ENCODE peak calls at places on chromosomes 1 and 21, in ten cellular contexts. U is fibroblast of lung, Z is tibial artery, N is cardiac muscle cell, S is transverse colon, G is hepatocyte, C is neural progenitor cell, O is heart left ventricle, X is dorsolateral prefrontal cortex, W is fibroblast of the aortic adventitia. R is an unnamed sample.

GRCh38 chr1:227004796-227005195 is 64.7 kb downstream of the COQ8A start:
- DNase-seq in U (no peak), Z (no peak), N (no peak), S (no peak), G (no peak), C (no peak), O (no peak), X (no peak), W (no peak), R (no peak)

GRCh38 chr21:32940079-32941014 is 85.4 kb upstream of the OLIG2 start:
- DNase-seq in U (peak), Z (no peak), N (peak), S (peak), G (peak), C (peak), O (no peak), X (peak), W (peak), R (no peak)

GRCh38 chr21:41611966-41612606 is 104.1 kb upstream of the TMPRSS2 start:
- DNase-seq in U (no peak), Z (no peak), N (no peak), S (peak), G (peak), C (peak), O (no peak), X (no peak), W (peak), R (no peak)

GRCh38 chr1:166740668-166741276 is 98.5 kb upstream of the POGK start:
- DNase-seq in U (no peak), Z (no peak), N (no peak), S (no peak), G (no peak), C (peak), O (no peak), X (no peak), W (peak), R (no peak)

GRCh38 chr1:42322577-42322976 is 12.5 kb downstream of the FOXJ3 start:
- DNase-seq in U (peak), Z (no peak), N (peak), S (no peak), G (no peak), C (no peak), O (no peak), X (no peak), W (peak), R (no peak)

GRCh38 chr1:111735858-111736544 is 3.2 kb downstream of the INKA2 start:
- DNase-seq in U (peak), Z (no peak), N (no peak), S (no peak), G (no peak), C (peak), O (no peak), X (no peak), W (no peak), R (no peak)

GRCh38 chr1:18957136-18957521 is 653 bp upstream of the IFFO2 start:
- DNase-seq in U (no peak), Z (peak), N (no peak), S (no peak), G (peak), C (peak), O (peak), X (no peak), W (no peak), R (no peak)

GRCh38 chr1:99756598-99756997 is 9.8 kb downstream of the FRRS1 start:
- DNase-seq in U (peak), Z (no peak), N (peak), S (no peak), G (no peak), C (no peak), O (no peak), X (no peak), W (peak), R (no peak)

GRCh38 chr1:159916240-159917051 is 8.9 kb downstream of the TAGLN2 start:
- DNase-seq in U (peak), Z (no peak), N (peak), S (no peak), G (peak), C (peak), O (no peak), X (no peak), W (peak), R (peak)

GRCh38 chr1:224565186-224565585 is 50.9 kb upstream of the CNIH3 start:
- DNase-seq in U (peak), Z (no peak), N (peak), S (no peak), G (peak), C (no peak), O (no peak), X (peak), W (peak), R (no peak)

GRCh38 chr1:112576240-112576639 is 42.7 kb downstream of the ST7L start:
- DNase-seq in U (no peak), Z (no peak), N (no peak), S (no peak), G (no peak), C (no peak), O (no peak), X (no peak), W (no peak), R (no peak)

GRCh38 chr1:153670859-153671622 is at the start of gene ILF2:
- DNase-seq in U (peak), Z (peak), N (peak), S (peak), G (peak), C (peak), O (peak), X (peak), W (peak), R (peak)
- TF ChIP-seq CTCF in U (peak), Z (no peak), N (peak), S (no peak), G (no peak), C (peak), O (no peak), X (peak), W (no peak), R (peak)

DNA sequence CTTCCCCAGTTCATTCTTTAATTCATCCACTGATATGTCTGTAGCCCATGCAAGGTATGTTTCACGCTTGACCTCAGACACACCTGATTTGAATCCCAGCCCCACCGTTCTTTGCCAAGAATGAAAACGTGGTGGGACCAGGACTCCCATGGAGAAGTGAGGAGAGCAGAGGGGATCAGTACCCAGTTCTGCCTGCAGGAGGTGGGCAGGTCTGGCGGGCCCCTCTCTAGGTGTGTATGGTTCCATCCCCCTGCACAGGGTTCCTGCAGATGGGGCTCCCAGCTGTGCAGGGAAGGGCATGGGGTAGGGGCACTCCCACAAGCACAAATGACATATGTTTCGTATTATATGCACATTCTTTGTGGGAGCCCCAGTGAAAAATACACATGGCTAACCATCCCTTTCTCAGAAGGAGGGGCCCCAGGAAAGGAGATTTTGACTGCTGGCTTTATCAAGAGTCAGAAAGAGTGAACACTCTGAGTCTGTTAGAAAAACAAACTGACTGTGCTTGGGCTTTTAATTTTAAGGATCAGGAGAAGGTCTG is 144.6 kb downstream of the PLPP3 start:
- DNase-seq in U (no peak), Z (no peak), N (no peak), S (no peak), G (no peak), C (no peak), O (no peak), X (no peak), W (no peak), R (no peak)
- TF ChIP-seq CTCF in U (no peak), Z (no peak), N (peak), S (no peak), G (peak), C (peak), O (no peak), X (no peak), W (peak), R (no peak)

DNA sequence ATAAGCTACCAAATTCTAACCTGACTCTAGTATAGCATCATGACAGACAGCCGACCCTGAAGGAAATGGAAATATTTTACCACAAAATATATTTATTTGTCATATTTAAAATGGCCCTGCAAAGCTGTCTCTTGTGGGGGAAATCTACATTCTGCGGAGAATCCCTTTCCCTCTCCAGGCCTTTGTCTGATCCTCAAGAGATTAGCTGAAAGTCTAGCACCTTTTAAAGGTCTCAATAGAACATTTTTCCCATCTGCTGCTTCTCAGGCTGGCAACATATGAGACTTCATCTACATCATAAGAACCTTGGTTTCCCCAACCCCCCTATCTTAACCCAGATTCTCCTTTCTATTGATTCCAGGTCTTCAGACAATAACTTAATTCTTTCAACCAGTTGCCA is 1.7 kb upstream of the OR11L1 start:
- DNase-seq in U (no peak), Z (no peak), N (no peak), S (no peak), G (no peak), C (no peak), O (no peak), X (no peak), W (no peak), R (no peak)
- TF ChIP-seq CTCF in U (no peak), Z (no peak), N (no peak), S (no peak), G (no peak), C (no peak), O (no peak), X (no peak), W (no peak), R (no peak)

GRCh38 chr1:154611150-154611865 is 3.3 kb upstream of the ADAR start:
- DNase-seq in U (no peak), Z (no peak), N (no peak), S (no peak), G (no peak), C (peak), O (no peak), X (no peak), W (no peak), R (no peak)

GRCh38 chr1:154615411-154615810 is 7.4 kb upstream of the ADAR start:
- DNase-seq in U (no peak), Z (no peak), N (no peak), S (no peak), G (no peak), C (no peak), O (no peak), X (no peak), W (no peak), R (no peak)

GRCh38 chr1:154616659-154617345 is 8.8 kb upstream of the ADAR start:
- DNase-seq in U (no peak), Z (no peak), N (peak), S (no peak), G (no peak), C (no peak), O (no peak), X (no peak), W (peak), R (no peak)

GRCh38 chr1:154614247-154614646 is 6.3 kb upstream of the ADAR start:
- DNase-seq in U (no peak), Z (no peak), N (no peak), S (no peak), G (no peak), C (peak), O (no peak), X (no peak), W (no peak), R (no peak)

GRCh38 chr1:154614887-154615286 is 6.9 kb upstream of the ADAR start:
- DNase-seq in U (no peak), Z (no peak), N (peak), S (no peak), G (no peak), C (peak), O (no peak), X (no peak), W (peak), R (no peak)
- TF ChIP-seq CTCF in U (no peak), Z (no peak), N (peak), S (no peak), G (no peak), C (peak), O (no peak), X (no peak), W (peak), R (no peak)

R was measured in D721Med.